ENCODE peak calls at places on chromosomes 16 and 17, in five cellular contexts. M is fibroblast of villous mesenchyme, G is HL-60, D is IMR-90, B is colonic mucosa. X is an unnamed sample.

GRCh38 chr16:74774223-74775139 is at the start of gene FA2H:
- DNase-seq in M (peak; percentile 45), G (peak; percentile 65), D (peak; percentile 23), B (peak; percentile 91), X (no peak)

GRCh38 chr16:71807905-71808592 is 585 bp downstream of the AP1G1 start:
- DNase-seq in M (peak; percentile 59), G (peak; percentile 31), D (peak; percentile 21), B (peak; percentile 42), X (peak; percentile 34)

GRCh38 chr16:75011634-75012307 is 12.9 kb downstream of the ZNRF1 start:
- DNase-seq in M (peak; percentile 84), G (no peak), D (peak; percentile 92), B (no peak), X (peak; percentile 93)

GRCh38 chr17:63579633-63580032 is 21.1 kb upstream of the TACO1 start:
- DNase-seq in M (no peak), G (no peak), D (no peak), B (no peak), X (no peak)

GRCh38 chr16:9099131-9099625 is 7.7 kb downstream of the HAPSTR1 start:
- DNase-seq in M (no peak), G (peak; percentile 78), D (peak; percentile 68), B (peak; percentile 40), X (peak; percentile 77)

GRCh38 chr16:67541391-67542263 is 13.0 kb downstream of the RIPOR1 start:
- DNase-seq in M (no peak), G (no peak), D (peak; percentile 37), B (no peak), X (peak; percentile 70)

GRCh38 chr17:49223517-49224197 is 6.9 kb downstream of the PHOSPHO1 start:
- DNase-seq in M (no peak), G (peak; percentile 44), D (peak; percentile 10), B (peak; percentile 79), X (peak; percentile 26)

GRCh38 chr17:21125862-21126261 is 902 bp upstream of the DHRS7B start:
- DNase-seq in M (no peak), G (peak; percentile 67), D (no peak), B (no peak), X (no peak)

GRCh38 chr16:19804538-19805323 is 79.9 kb downstream of the GPRC5B start:
- DNase-seq in M (no peak), G (peak; percentile 86), D (no peak), B (peak; percentile 48), X (no peak)

GRCh38 chr16:20622498-20622870 is 46.3 kb upstream of the ACSM2B start:
- DNase-seq in M (no peak), G (no peak), D (no peak), B (no peak), X (no peak)

GRCh38 chr16:58515871-58516767 is 802 bp downstream of the SETD6 start:
- DNase-seq in M (no peak), G (peak; percentile 49), D (no peak), B (peak; percentile 66), X (no peak)

GRCh38 chr16:74448990-74449389 is 27.7 kb upstream of the CLEC18B start:
- DNase-seq in M (peak; percentile 97), G (peak; percentile 23), D (peak; percentile 95), B (peak; percentile 75), X (peak; percentile 99)

GRCh38 chr17:64126918-64127317 is 3.0 kb downstream of the ERN1 start:
- DNase-seq in M (peak; percentile 58), G (no peak), D (peak; percentile 59), B (no peak), X (peak; percentile 77)

GRCh38 chr16:25038239-25038954 is 23.2 kb upstream of the ARHGAP17 start:
- DNase-seq in M (no peak), G (no peak), D (no peak), B (no peak), X (no peak)

GRCh38 chr17:47696717-47697642 is 3.0 kb downstream of the TBKBP1 start:
- DNase-seq in M (no peak), G (no peak), D (no peak), B (no peak), X (no peak)

GRCh38 chr17:15967706-15968399 is 22.9 kb downstream of the ADORA2B start:
- DNase-seq in M (no peak), G (no peak), D (no peak), B (no peak), X (no peak)

GRCh38 chr17:82218349-82219075 is 5.9 kb upstream of the CCDC57 start:
- DNase-seq in M (no peak), G (no peak), D (no peak), B (no peak), X (no peak)

GRCh38 chr17:72151565-72152391 is 31.0 kb downstream of the SOX9 start:
- DNase-seq in M (peak; percentile 38), G (no peak), D (peak; percentile 72), B (peak; percentile 70), X (peak; percentile 62)

GRCh38 chr16:85394511-85395206 is 218.5 kb upstream of the GSE1 start:
- DNase-seq in M (no peak), G (no peak), D (no peak), B (peak; percentile 19), X (no peak)

GRCh38 chr17:61323015-61323379 is 76.6 kb upstream of the TBX2 start:
- DNase-seq in M (no peak), G (no peak), D (no peak), B (no peak), X (peak; percentile 40)

GRCh38 chr16:77993586-77993985 is 28.8 kb upstream of the CLEC3A start:
- DNase-seq in M (peak; percentile 77), G (no peak), D (peak; percentile 35), B (peak; percentile 23), X (peak; percentile 24)

GRCh38 chr17:72244494-72244893 is 123.7 kb downstream of the SOX9 start:
- DNase-seq in M (no peak), G (no peak), D (peak; percentile 34), B (no peak), X (peak; percentile 2)

GRCh38 chr17:77579717-77580116 is 378.8 kb upstream of the TNRC6C start:
- DNase-seq in M (no peak), G (no peak), D (no peak), B (no peak), X (no peak)

GRCh38 chr16:47052666-47053640 is 79.5 kb upstream of the DNAJA2 start:
- DNase-seq in M (no peak), G (no peak), D (no peak), B (no peak), X (no peak)

GRCh38 chr17:81488276-81488860 is 24.2 kb downstream of the ACTG1 start:
- DNase-seq in M (no peak), G (no peak), D (no peak), B (no peak), X (no peak)

GRCh38 chr17:79053251-79053925 is 21.2 kb upstream of the ENGASE start:
- DNase-seq in M (peak; percentile 53), G (no peak), D (peak; percentile 31), B (no peak), X (peak; percentile 56)

GRCh38 chr16:66872524-66872923 is 7.8 kb upstream of the PDP2 start:
- DNase-seq in M (peak; percentile 36), G (peak; percentile 43), D (no peak), B (peak; percentile 42), X (peak; percentile 18)

GRCh38 chr16:24577167-24577566 is 37.8 kb downstream of the RBBP6 start:
- DNase-seq in M (no peak), G (no peak), D (peak; percentile 10), B (no peak), X (no peak)

GRCh38 chr17:62852195-62852594 is 44.1 kb upstream of the MARCHF10 start:
- DNase-seq in M (no peak), G (no peak), D (no peak), B (no peak), X (no peak)

DNA sequence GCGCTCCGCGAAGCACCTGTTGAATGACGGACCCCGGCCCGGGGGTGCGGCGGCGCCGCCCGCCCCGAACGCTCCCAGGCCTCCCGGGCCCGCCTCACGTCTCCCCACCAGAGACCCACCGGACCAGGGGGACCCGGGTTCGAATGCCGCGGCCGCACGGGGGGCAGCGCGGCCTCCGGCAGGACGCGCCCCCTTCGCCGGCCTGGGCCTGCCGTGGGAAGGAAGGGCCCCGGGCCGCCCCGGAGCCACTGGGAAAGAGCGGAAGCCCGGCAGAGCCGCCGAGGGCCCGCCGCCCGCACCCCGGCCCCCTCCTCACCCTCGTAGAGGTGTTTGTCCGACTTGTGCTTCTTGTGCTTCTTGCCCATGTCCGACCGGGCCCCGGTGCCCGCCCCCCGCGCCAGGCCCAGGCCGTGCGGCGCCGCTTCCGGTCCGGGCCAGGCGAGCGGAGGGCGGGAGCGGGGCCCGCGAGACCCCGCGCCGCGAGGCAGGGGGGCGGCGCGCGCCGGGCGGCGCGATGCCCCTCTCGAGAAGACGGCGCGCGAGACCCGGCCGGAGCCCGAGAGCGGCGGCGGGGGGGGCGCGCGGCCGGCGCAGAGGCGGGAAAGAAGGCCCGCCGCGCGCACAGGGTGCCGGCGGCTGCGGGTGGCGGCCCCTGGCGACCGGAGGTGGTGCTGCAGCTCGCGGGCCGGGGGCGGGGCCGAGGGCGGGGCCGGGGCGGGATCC is at the start of gene BRD7:
- DNase-seq in M (peak; percentile 60), G (peak; percentile 43), D (peak; percentile 37), B (peak; percentile 48), X (peak; percentile 25)
- TF ChIP-seq CTCF in M (peak; percentile 9), G (no peak), D (peak; percentile 56), B (no peak), X (no peak)

GRCh38 chr17:42617956-42618431 is 8.5 kb downstream of the TUBG1 start:
- DNase-seq in M (no peak), G (no peak), D (no peak), B (no peak), X (no peak)

GRCh38 chr17:42623732-42624596 is 14.5 kb downstream of the TUBG1 start:
- DNase-seq in M (no peak), G (no peak), D (peak; percentile 38), B (peak; percentile 62), X (peak; percentile 51)

GRCh38 chr17:42613699-42614295 is 4.3 kb downstream of the TUBG1 start:
- DNase-seq in M (no peak), G (no peak), D (no peak), B (no peak), X (no peak)

DNA sequence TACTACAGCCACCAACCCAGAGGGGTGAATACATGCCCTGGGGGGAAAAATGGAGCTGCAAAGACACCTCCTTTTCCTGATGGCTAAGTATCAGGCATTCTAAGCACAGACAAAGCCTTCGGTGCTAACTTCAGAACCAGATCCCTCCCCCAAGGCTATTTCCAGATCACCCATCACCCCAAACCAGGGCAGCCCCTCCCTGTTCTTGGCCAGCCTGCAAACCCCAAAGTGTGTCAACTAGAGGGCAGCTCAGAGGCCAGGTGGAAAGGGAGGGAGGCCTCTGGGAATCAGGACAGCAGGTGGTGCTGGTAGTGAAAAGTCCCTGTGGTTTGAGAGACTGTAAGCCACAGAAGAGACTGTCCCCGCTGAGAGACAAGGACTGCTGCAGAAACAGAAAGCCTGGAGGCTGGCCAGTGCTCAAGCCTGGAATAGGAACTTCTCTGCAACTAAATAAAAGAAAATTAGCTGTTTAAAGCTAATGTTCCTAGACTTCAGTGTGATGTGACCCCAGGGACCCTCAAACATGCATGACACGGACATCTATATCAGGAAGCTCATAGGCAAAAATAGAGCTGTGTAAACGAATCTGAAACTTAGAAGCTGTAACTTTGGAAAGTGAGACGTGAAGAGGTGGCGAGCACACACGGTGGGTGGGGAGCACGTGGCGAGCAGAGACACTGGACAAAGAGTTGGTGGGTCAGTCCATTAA is 9.1 kb downstream of the TUBG1 start:
- DNase-seq in M (peak; percentile 22), G (no peak), D (no peak), B (peak; percentile 52), X (peak; percentile 12)
- TF ChIP-seq CTCF in M (peak; percentile 19), G (no peak), D (peak; percentile 1), B (peak; percentile 24), X (no peak)

GRCh38 chr16:6573577-6573976 is 759.1 kb upstream of the RBFOX1 start:
- DNase-seq in M (no peak), G (no peak), D (no peak), B (peak; percentile 22), X (no peak)
- TF ChIP-seq CTCF in M (no peak), G (no peak), D (no peak), B (peak; percentile 25), X (no peak)

GRCh38 chr16:55622930-55623561 is 32.7 kb upstream of the SLC6A2 start:
- DNase-seq in M (no peak), G (no peak), D (no peak), B (no peak), X (no peak)
- TF ChIP-seq CTCF in M (peak; percentile 24), G (no peak), D (peak; percentile 3), B (no peak), X (no peak)